ENCODE peak calls at places on chromosome 14, in seven cellular contexts. Q is NCI-H1694 treated with DMSO at 0.1 percent for 48 hours; Z is GM12865; C is activated T-helper 1 cell treated with anti-CD3 and anti-CD28 coated beads, Interleukin-2, amount 50 U/mL, for 16 hours; W is T-helper 2 cell; B is renal cortical epithelial cell; G is HS-5. D is an unnamed sample.

GRCh38 chr14:99255621-99256482 is 16.1 kb downstream of the BCL11B start:
- DNase-seq in Q (no peak), Z (no peak), C (no peak), W (no peak), B (no peak), G (no peak), D (no peak)

GRCh38 chr14:66628646-66629045 is 120.7 kb downstream of the GPHN start:
- DNase-seq in Q (no peak), Z (no peak), C (no peak), W (no peak), B (no peak), G (no peak), D (no peak)

GRCh38 chr14:24058260-24058950 is 6.6 kb downstream of the CARMIL3 start:
- DNase-seq in Q (peak), Z (peak), C (no peak), W (no peak), B (peak), G (peak), D (peak)

GRCh38 chr14:39417014-39417413 is 15.2 kb downstream of the FBXO33 start:
- DNase-seq in Q (no peak), Z (no peak), C (no peak), W (no peak), B (no peak), G (no peak), D (no peak)

GRCh38 chr14:47207636-47208035 is 467.8 kb downstream of the MDGA2 start:
- DNase-seq in Q (no peak), Z (no peak), C (no peak), W (no peak), B (peak), G (no peak), D (no peak)

GRCh38 chr14:37436519-37436918 is 158.5 kb downstream of the FOXA1 start:
- DNase-seq in Q (peak), Z (no peak), C (no peak), W (no peak), B (no peak), G (no peak), D (no peak)

GRCh38 chr14:61399365-61399764 is 78.0 kb downstream of the PRKCH start:
- DNase-seq in Q (no peak), Z (no peak), C (no peak), W (no peak), B (no peak), G (no peak), D (no peak)

GRCh38 chr14:99936738-99937474 is 128.3 kb upstream of the EVL start:
- DNase-seq in Q (no peak), Z (peak), C (no peak), W (no peak), B (no peak), G (no peak), D (no peak)

GRCh38 chr14:95481391-95482022 is 34.9 kb downstream of the SYNE3 start:
- DNase-seq in Q (no peak), Z (no peak), C (no peak), W (no peak), B (no peak), G (no peak), D (no peak)

GRCh38 chr14:93732524-93732923 is 55.8 kb downstream of the PRIMA1 start:
- DNase-seq in Q (no peak), Z (no peak), C (no peak), W (no peak), B (no peak), G (no peak), D (no peak)

GRCh38 chr14:105292810-105293711 is 7.7 kb downstream of the BRF1 start:
- DNase-seq in Q (no peak), Z (no peak), C (no peak), W (no peak), B (no peak), G (no peak), D (no peak)

GRCh38 chr14:95018845-95019244 is 138.5 kb downstream of the DICER1 start:
- DNase-seq in Q (peak), Z (no peak), C (no peak), W (no peak), B (no peak), G (no peak), D (no peak)

GRCh38 chr14:101559624-101560533 is 1.4 kb upstream of the DIO3 start:
- DNase-seq in Q (no peak), Z (no peak), C (no peak), W (no peak), B (no peak), G (no peak), D (no peak)

GRCh38 chr14:32666310-32666709 is 272.4 kb upstream of the NPAS3 start:
- DNase-seq in Q (no peak), Z (no peak), C (no peak), W (no peak), B (no peak), G (no peak), D (no peak)

GRCh38 chr14:33376510-33376909 is 437.8 kb downstream of the NPAS3 start:
- DNase-seq in Q (no peak), Z (no peak), C (no peak), W (no peak), B (no peak), G (no peak), D (no peak)

GRCh38 chr14:35374273-35374681 is 30.3 kb downstream of the NFKBIA start:
- DNase-seq in Q (no peak), Z (no peak), C (no peak), W (no peak), B (peak), G (peak), D (no peak)

GRCh38 chr14:39488600-39488999 is 56.4 kb upstream of the FBXO33 start:
- DNase-seq in Q (no peak), Z (no peak), C (no peak), W (no peak), B (peak), G (no peak), D (no peak)

GRCh38 chr14:102930753-102931579 is 8.5 kb downstream of the AMN start:
- DNase-seq in Q (no peak), Z (no peak), C (no peak), W (no peak), B (peak), G (no peak), D (no peak)

D was measured in HEK293T.